ENCODE peak calls at places on chromosomes 13 and 19, in five cellular contexts. W, E, U, J and M are unnamed samples.

GRCh38 chr13:84706004-84706710 is 823.9 kb upstream of the SLITRK1 start:
- DNase-seq in W (no peak), E (no peak), U (no peak), J (no peak), M (no peak)

GRCh38 chr19:3576696-3577443 is 4.1 kb downstream of the HMG20B start:
- DNase-seq in W (no peak), E (peak; percentile 58), U (peak; percentile 91), J (no peak), M (peak; percentile 43)

GRCh38 chr13:28140433-28141125 is 2.2 kb downstream of the PAN3 start:
- DNase-seq in W (no peak), E (no peak), U (no peak), J (no peak), M (peak; percentile 8)

GRCh38 chr13:110680852-110681251 is 25.1 kb downstream of the CARS2 start:
- DNase-seq in W (peak; percentile 43), E (no peak), U (peak; percentile 43), J (peak; percentile 41), M (no peak)

GRCh38 chr19:39907213-39907612 is 27.2 kb downstream of the FCGBP start:
- DNase-seq in W (no peak), E (no peak), U (no peak), J (peak; percentile 39), M (no peak)

GRCh38 chr13:95541308-95541707 is 11.2 kb upstream of the CLDN10 start:
- DNase-seq in W (no peak), E (no peak), U (no peak), J (no peak), M (no peak)

GRCh38 chr13:57128909-57129308 is 11.8 kb upstream of the PRR20A start:
- DNase-seq in W (no peak), E (peak; percentile 15), U (no peak), J (no peak), M (no peak)

GRCh38 chr13:101596803-101597202 is 144.3 kb downstream of the ITGBL1 start:
- DNase-seq in W (no peak), E (no peak), U (no peak), J (no peak), M (no peak)

GRCh38 chr13:100361504-100361903 is 227.1 kb downstream of the GGACT start:
- DNase-seq in W (no peak), E (no peak), U (no peak), J (no peak), M (peak; percentile 62)

GRCh38 chr13:75447493-75447892 is 34.5 kb downstream of the TBC1D4 start:
- DNase-seq in W (no peak), E (no peak), U (no peak), J (no peak), M (no peak)

GRCh38 chr19:43465468-43466120 is at the start of gene LYPD3:
- DNase-seq in W (no peak), E (no peak), U (peak; percentile 38), J (no peak), M (peak; percentile 31)

GRCh38 chr19:48206402-48207093 is 36.1 kb downstream of the ZSWIM9 start:
- DNase-seq in W (no peak), E (no peak), U (no peak), J (no peak), M (no peak)

GRCh38 chr19:10230904-10231623 is at the start of gene S1PR2:
- DNase-seq in W (peak; percentile 50), E (no peak), U (peak; percentile 95), J (peak; percentile 36), M (peak; percentile 75)

GRCh38 chr19:10228925-10229324 is 2.2 kb downstream of the S1PR2 start:
- DNase-seq in W (peak; percentile 59), E (no peak), U (peak; percentile 69), J (peak; percentile 48), M (peak; percentile 41)

GRCh38 chr19:10228393-10228792 is 2.7 kb downstream of the S1PR2 start:
- DNase-seq in W (no peak), E (no peak), U (no peak), J (no peak), M (no peak)

GRCh38 chr19:10231624-10232228 is 595 bp upstream of the S1PR2 start:
- DNase-seq in W (no peak), E (no peak), U (no peak), J (no peak), M (no peak)

DNA sequence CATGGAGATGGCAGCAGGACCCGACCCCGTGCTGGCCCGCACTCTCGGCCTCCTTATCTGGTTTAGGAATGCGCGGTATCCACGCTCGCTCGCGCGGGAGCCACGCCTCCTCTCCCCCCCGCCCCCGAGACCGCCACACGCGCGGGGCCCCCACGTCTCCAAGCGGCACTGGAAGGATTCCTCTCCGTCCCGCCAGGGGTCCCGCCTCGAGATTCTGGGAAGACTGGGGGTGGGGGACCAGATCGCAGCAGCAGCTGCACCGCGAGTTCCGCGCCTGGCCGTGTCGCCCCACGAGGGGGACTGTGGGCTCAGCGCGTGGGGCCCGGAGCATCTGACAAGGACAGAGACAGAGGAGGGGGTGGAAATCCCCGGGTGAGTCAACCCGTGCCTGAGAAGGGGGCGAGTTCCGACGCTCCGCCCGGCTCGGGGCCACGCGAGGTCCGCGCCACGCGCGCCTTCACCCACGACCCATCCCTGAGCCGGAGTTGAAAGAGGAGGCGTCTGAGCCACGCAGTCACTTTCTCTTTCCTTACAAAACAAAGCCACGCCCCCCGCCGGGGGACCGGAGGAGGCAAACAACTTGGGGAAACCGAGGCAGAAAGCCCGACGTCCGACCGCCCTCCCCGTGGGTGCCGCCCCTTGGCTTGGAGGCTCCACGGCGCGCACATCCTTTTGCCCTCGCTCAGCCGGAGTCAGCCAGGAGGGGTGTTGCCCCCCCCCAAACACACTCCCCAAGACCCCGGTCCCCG is 802 bp downstream of the S1PR2 start:
- DNase-seq in W (no peak), E (no peak), U (peak; percentile 71), J (no peak), M (peak; percentile 58)
- TF ChIP-seq CTCF in W (no peak), E (no peak), U (no peak), J (no peak), M (no peak)

DNA sequence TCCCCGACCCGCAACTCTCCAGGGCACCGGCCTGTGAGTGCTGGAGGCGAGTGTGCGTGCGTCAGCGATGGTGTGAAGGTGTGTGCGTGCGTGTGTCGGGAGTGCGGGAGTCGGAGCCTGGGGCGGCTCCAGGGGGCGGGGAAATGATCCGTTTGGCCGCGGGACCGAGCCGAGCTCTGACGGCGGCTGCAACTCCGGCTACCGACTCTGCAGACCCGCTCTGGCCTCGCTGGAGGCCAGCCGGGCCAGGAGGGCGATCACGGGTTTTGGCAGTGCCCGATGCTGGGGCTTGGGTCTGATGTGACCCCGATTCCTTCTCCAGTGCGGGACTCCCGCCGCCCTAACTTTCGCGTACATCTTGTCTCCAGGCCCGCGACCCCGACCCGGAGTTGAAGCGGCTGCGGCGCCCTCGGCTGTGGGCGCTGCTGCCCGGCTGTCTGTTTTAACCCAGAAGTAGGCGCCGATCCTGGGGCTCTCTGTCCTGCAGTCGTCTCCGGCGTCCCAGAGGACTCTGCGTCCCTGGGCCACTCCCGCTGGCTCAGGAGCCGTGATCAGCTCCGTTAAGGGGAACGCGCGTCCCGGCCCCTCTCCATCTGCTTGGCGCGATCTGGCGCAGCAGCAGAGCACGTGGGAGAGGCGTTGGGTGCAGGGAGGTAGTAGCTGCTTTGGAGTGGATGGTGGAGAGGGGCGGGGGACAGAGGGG is 1.2 kb downstream of the CHST8 start:
- DNase-seq in W (no peak), E (no peak), U (no peak), J (no peak), M (no peak)
- TF ChIP-seq MAFK in W (no peak), E (no peak), U (no peak), J (no peak), M (no peak)

DNA sequence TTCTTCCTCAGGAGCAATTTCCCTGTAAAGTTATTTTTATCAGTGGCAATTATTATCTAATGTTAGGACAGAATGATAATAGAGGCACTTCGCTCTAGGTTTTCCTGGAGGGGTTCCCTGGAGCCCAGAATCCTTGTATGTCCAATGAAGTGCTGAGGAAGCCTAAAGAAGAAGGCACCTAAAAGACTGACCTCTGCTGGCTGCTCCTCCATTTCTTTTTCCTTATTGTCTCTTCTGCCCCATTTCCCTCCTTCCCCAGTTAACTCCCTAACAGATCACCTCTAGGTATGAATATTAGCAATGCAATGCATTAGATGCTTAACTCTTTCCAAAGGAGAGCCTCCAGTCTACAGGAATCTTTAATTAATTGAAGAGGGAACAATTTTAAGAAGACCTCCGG is 985.4 kb downstream of the DIAPH3 start:
- DNase-seq in W (no peak), E (no peak), U (no peak), J (no peak), M (peak; percentile 3)
- TF ChIP-seq CTCF in W (peak; percentile 8), E (peak; percentile 12), U (no peak), J (peak; percentile 11), M (peak; percentile 37)

GRCh38 chr13:46961719-46962118 is 64.9 kb upstream of the HTR2A start:
- DNase-seq in W (peak; percentile 2), E (no peak), U (no peak), J (no peak), M (peak; percentile 89)
- TF ChIP-seq MAFK in W (no peak), E (no peak), U (no peak), J (no peak), M (no peak)

GRCh38 chr13:48241651-48242050 is 8.6 kb downstream of the ITM2B start:
- DNase-seq in W (no peak), E (no peak), U (no peak), J (no peak), M (no peak)

GRCh38 chr13:48236528-48237353 is 3.7 kb downstream of the ITM2B start:
- DNase-seq in W (no peak), E (no peak), U (no peak), J (no peak), M (no peak)

GRCh38 chr13:48244159-48244558 is 11.2 kb downstream of the ITM2B start:
- DNase-seq in W (no peak), E (no peak), U (no peak), J (no peak), M (no peak)

GRCh38 chr13:48246097-48246496 is 13.1 kb downstream of the ITM2B start:
- DNase-seq in W (no peak), E (no peak), U (no peak), J (no peak), M (no peak)

GRCh38 chr13:48242677-48243076 is 9.7 kb downstream of the ITM2B start:
- DNase-seq in W (no peak), E (no peak), U (no peak), J (no peak), M (no peak)
- TF ChIP-seq CTCF in W (no peak), E (no peak), U (no peak), J (no peak), M (no peak)